ENCODE peak calls at places on chromosomes 13 and 19, in seven cellular contexts. G is A549, S is stomach, P is tibial nerve, Z is upper lobe of left lung, U is HepG2, C is transverse colon. H is an unnamed sample.

GRCh38 chr19:35828694-35829301 is 16.2 kb upstream of the PRODH2 start:
- DNase-seq in G (peak), S (peak), P (no peak), Z (no peak), U (peak), C (peak), H (no peak)

GRCh38 chr19:2026770-2027169 is 11.3 kb upstream of the BTBD2 start:
- DNase-seq in G (no peak), S (no peak), P (no peak), Z (no peak), U (no peak), C (peak), H (no peak)

GRCh38 chr13:27666951-27667350 is 45.3 kb downstream of the POLR1D start:
- DNase-seq in G (no peak), S (no peak), P (no peak), Z (no peak), U (no peak), C (no peak), H (no peak)

GRCh38 chr13:108020027-108020426 is 195.3 kb downstream of the LIG4 start:
- DNase-seq in G (no peak), S (peak), P (no peak), Z (no peak), U (no peak), C (no peak), H (no peak)

GRCh38 chr19:5250127-5250659 is 90.4 kb downstream of the PTPRS start:
- DNase-seq in G (no peak), S (no peak), P (no peak), Z (no peak), U (no peak), C (peak), H (peak)

GRCh38 chr13:63842102-63842501 is 2426.5 kb upstream of the PCDH20 start:
- DNase-seq in G (no peak), S (no peak), P (no peak), Z (no peak), U (no peak), C (no peak), H (no peak)

GRCh38 chr19:54420383-54421168 is 5.3 kb downstream of the TTYH1 start:
- DNase-seq in G (peak), S (no peak), P (peak), Z (no peak), U (peak), C (no peak), H (peak)

GRCh38 chr13:95246292-95247082 is 54.8 kb downstream of the ABCC4 start:
- DNase-seq in G (no peak), S (no peak), P (no peak), Z (peak), U (no peak), C (no peak), H (no peak)

GRCh38 chr19:16040642-16041041 is 35.7 kb upstream of the TPM4 start:
- DNase-seq in G (peak), S (no peak), P (no peak), Z (no peak), U (peak), C (no peak), H (peak)

GRCh38 chr13:53158201-53158600 is 129.6 kb downstream of the OLFM4 start:
- DNase-seq in G (no peak), S (no peak), P (no peak), Z (no peak), U (no peak), C (no peak), H (no peak)

GRCh38 chr13:105074756-105075155 is 1460.7 kb downstream of the EFNB2 start:
- DNase-seq in G (no peak), S (no peak), P (no peak), Z (no peak), U (no peak), C (no peak), H (no peak)

GRCh38 chr13:40318366-40318765 is 348.1 kb downstream of the FOXO1 start:
- DNase-seq in G (no peak), S (peak), P (no peak), Z (peak), U (no peak), C (peak), H (no peak)

GRCh38 chr13:36706755-36707154 is 32.9 kb downstream of the SERTM1 start:
- DNase-seq in G (no peak), S (no peak), P (no peak), Z (no peak), U (no peak), C (no peak), H (no peak)

GRCh38 chr13:25372275-25373081 is 704 bp downstream of the ATP8A2 start:
- DNase-seq in G (no peak), S (no peak), P (no peak), Z (no peak), U (no peak), C (no peak), H (no peak)

GRCh38 chr13:28147489-28147888 is 9.1 kb downstream of the PAN3 start:
- DNase-seq in G (no peak), S (no peak), P (no peak), Z (no peak), U (no peak), C (no peak), H (no peak)

DNA sequence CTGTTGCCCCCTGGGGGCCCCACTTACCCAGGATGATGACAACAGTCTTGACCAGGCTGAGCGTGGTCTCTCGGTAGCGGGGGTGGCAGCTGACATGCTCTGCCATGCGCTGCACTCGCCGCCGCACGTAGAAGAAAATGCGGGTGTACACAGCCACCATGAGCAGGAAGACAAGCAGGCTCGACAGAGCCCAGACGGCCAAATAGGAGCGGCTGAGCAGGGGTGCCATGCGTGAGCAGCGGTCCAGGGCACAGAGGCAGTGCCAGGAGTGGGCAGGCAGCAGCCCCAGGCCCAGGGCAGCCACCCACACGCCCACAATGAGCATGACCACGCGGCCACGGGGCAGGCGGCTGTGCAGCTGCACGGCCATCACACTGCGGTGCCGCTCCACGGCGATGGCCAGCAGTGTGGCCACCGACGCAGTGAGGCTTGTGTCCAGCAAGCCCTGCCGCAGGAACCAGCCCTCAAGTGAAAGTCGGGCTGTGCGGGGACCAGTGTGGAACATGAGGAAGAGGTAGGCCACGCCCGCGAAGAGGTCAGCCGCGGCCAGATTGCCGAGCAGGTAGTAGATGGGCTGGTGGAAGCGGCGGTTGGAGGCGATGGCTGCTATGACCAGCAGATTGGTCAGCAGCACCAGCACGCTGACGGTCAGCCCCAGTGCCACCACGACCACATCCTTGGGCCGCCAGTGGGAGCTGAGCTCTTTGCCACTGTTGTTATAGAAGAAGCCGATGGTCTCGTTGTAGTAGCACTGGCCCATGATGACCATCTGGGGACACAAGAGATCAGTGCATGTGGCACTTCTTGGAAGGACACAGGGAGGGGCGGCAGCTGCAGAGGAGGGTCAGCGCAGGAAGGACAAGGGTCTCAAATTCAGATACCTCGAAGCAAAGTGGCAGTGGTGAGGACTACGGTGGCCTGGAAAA is 1.2 kb downstream of the LPAR2 start:
- DNase-seq in G (no peak), S (peak), P (no peak), Z (no peak), U (no peak), C (no peak), H (no peak)
- H3K4me3 ChIP-seq in G (no peak), S (peak), P (no peak), Z (no peak), U (no peak), C (no peak), H (no peak)

GRCh38 chr13:106616729-106617128 is 48.8 kb upstream of the ARGLU1 start:
- DNase-seq in G (no peak), S (no peak), P (no peak), Z (no peak), U (no peak), C (no peak), H (no peak)

GRCh38 chr13:106617561-106617960 is 49.6 kb upstream of the ARGLU1 start:
- DNase-seq in G (no peak), S (no peak), P (no peak), Z (no peak), U (no peak), C (no peak), H (no peak)

GRCh38 chr13:106623799-106624198 is 55.9 kb upstream of the ARGLU1 start:
- DNase-seq in G (no peak), S (no peak), P (no peak), Z (no peak), U (no peak), C (no peak), H (no peak)

GRCh38 chr13:106621833-106622232 is 53.9 kb upstream of the ARGLU1 start:
- DNase-seq in G (no peak), S (no peak), P (no peak), Z (no peak), U (no peak), C (no peak), H (no peak)

DNA sequence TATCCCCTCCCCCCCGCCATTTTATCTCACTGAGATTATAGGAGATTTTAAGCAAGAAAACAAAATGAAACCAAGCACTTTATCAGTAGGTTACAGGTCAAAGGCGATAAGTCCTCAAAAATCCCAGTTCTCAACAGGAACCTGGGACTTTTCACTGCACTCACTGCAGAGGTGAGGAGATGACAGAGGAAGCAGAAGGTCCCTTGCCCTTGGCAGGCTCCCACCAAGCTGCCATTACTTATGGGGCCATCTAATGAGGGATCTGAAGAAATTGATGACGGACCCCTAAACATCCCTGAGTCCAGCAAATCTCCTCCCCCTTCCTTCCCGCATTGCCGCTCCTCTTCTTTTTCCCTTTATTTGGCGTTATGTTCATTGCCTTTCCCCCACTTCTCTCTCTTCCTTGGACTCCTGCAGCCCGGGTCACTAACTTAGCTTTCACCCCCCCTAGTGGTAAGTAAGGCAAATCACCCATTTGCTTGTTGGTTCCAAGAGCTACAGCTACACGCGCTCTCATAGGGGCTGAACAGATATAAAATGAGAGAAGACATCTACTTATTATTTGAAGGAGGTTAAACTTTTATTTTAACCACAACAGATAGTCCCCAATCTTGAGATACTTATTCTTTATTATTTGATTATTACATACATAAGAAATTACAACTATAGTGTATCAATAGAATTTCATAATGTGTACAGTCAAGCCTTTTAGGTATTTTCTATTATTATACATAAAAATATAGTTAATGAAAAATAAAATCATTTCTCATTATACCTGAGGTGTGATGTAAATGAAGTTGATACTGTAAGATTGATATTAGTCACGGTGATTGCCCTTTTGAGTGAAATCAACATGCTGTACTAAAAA is 52.0 kb upstream of the ARGLU1 start:
- DNase-seq in G (peak), S (no peak), P (no peak), Z (peak), U (peak), C (peak), H (no peak)
- H3K27ac ChIP-seq in G (no peak), S (no peak), P (no peak), Z (no peak), U (no peak), C (no peak), H (no peak)

GRCh38 chr19:3387645-3388589 is 21.5 kb downstream of the NFIC start:
- DNase-seq in G (peak), S (peak), P (peak), Z (peak), U (no peak), C (peak), H (peak)
- TF ChIP-seq EP300 in G (no peak), S (peak), P (no peak), Z (no peak), U (no peak), C (peak), H (no peak)

GRCh38 chr13:109784590-109785140 is 1.7 kb downstream of the IRS2 start:
- DNase-seq in G (peak), S (peak), P (peak), Z (peak), U (no peak), C (peak), H (peak)
- H3K4me3 ChIP-seq in G (peak), S (peak), P (peak), Z (peak), U (no peak), C (peak), H (peak)

DNA sequence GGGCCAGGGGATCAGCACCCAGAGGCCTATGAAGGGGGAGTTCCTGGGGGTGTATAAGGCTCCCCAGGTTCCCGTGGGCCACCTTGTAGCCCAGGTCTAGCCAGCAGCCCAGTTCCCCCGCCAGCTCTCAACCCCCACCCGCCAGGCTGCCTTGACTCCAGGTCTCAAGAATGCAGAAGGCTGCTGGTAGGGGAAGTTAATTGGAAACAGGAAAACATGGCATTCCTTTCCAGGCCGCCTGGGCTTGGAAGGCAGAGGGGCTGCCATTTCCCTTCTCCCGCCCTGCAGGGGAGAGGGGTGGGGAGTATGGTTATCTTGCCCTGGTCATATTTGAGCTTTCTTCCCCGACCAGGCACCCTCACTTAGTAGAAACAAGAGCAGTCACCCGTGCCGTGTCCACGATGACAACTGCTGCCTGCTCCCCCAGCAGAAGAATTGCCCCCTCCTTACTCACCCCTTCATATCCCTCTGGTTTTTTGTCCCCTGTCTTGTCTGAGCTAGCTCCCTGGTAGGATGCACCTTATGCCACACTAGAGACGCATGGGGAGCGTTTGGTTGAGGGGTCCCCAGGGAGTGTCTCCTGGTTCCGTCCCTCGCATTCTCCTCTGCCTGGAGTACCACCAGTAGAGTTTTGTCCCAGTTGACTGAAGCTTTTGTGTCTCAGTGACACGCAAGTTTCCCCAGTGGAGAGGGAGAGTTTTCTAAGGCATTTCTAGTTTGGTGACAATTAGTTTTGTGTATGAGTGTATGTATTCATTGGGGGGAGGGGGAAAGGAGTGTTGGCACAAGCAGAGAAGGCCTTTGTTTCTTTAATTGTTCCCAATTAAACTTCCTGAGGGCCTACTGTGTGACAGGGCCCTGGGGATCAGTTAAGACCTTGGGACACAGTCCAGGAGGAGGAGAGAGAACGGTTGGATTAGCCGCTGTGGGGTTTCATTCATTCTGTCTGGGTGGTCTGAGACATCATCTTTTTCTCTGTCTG is 4.5 kb downstream of the BICRA start:
- DNase-seq in G (no peak), S (no peak), P (no peak), Z (no peak), U (no peak), C (no peak), H (peak)
- H3K27ac ChIP-seq in G (peak), S (peak), P (peak), Z (peak), U (no peak), C (peak), H (peak)

GRCh38 chr13:44434441-44435141 is 61.0 kb downstream of the SERP2 start:
- DNase-seq in G (no peak), S (no peak), P (no peak), Z (no peak), U (no peak), C (no peak), H (no peak)

GRCh38 chr13:44437356-44438233 is 64.0 kb downstream of the SERP2 start:
- DNase-seq in G (peak), S (no peak), P (no peak), Z (no peak), U (peak), C (no peak), H (no peak)

GRCh38 chr13:44433863-44434262 is 60.2 kb downstream of the SERP2 start:
- DNase-seq in G (no peak), S (no peak), P (no peak), Z (no peak), U (no peak), C (no peak), H (no peak)

GRCh38 chr13:44436589-44437337 is 63.1 kb downstream of the SERP2 start:
- DNase-seq in G (peak), S (peak), P (peak), Z (peak), U (peak), C (peak), H (peak)

GRCh38 chr13:44435142-44435982 is 61.7 kb downstream of the SERP2 start:
- DNase-seq in G (peak), S (peak), P (peak), Z (peak), U (peak), C (peak), H (peak)
- TF ChIP-seq EP300 in G (no peak), S (no peak), P (peak), Z (no peak), U (no peak), C (no peak), H (no peak)

GRCh38 chr19:17406887-17407196 is 1.4 kb upstream of the BST2 start:
- DNase-seq in G (no peak), S (no peak), P (no peak), Z (no peak), U (no peak), C (no peak), H (no peak)
- H3K4me3 ChIP-seq in G (no peak), S (peak), P (no peak), Z (no peak), U (peak), C (no peak), H (no peak)